ENCODE peak calls at places on chromosome 16, in nine cellular contexts. U, D, Z, N, T, H, Q, G and Y are unnamed samples.

GRCh38 chr16:71409038-71409775 is 32.6 kb downstream of the TLE7 start:
- DNase-seq in U (no peak), D (no peak), Z (no peak), N (no peak), T (no peak), H (no peak), Q (no peak), G (no peak), Y (no peak)

GRCh38 chr16:88533945-88534641 is 36.1 kb upstream of the ZC3H18 start:
- DNase-seq in U (peak), D (peak), Z (no peak), N (peak), T (no peak), H (peak), Q (peak), G (peak), Y (peak)

GRCh38 chr16:87607223-87607622 is 4.9 kb downstream of the JPH3 start:
- DNase-seq in U (no peak), D (no peak), Z (no peak), N (no peak), T (no peak), H (no peak), Q (no peak), G (no peak), Y (no peak)

GRCh38 chr16:68859827-68860226 is 16.5 kb downstream of the TANGO6 start:
- DNase-seq in U (no peak), D (no peak), Z (no peak), N (no peak), T (no peak), H (no peak), Q (no peak), G (no peak), Y (no peak)

GRCh38 chr16:28910046-28911031 is 14.7 kb downstream of the RABEP2 start:
- DNase-seq in U (no peak), D (no peak), Z (no peak), N (no peak), T (no peak), H (no peak), Q (no peak), G (no peak), Y (peak)

GRCh38 chr16:59733321-59733720 is 999.2 kb upstream of the GOT2 start:
- DNase-seq in U (no peak), D (no peak), Z (no peak), N (no peak), T (no peak), H (no peak), Q (no peak), G (no peak), Y (no peak)

GRCh38 chr16:30930160-30930571 is 6.8 kb downstream of the FBXL19 start:
- DNase-seq in U (no peak), D (no peak), Z (no peak), N (no peak), T (no peak), H (no peak), Q (no peak), G (no peak), Y (no peak)

GRCh38 chr16:87054154-87054553 is 263.0 kb downstream of the C16orf95 start:
- DNase-seq in U (no peak), D (no peak), Z (no peak), N (no peak), T (no peak), H (no peak), Q (no peak), G (no peak), Y (no peak)

GRCh38 chr16:66189951-66190350 is 176.5 kb upstream of the CDH5 start:
- DNase-seq in U (no peak), D (no peak), Z (peak), N (peak), T (peak), H (no peak), Q (no peak), G (no peak), Y (no peak)

GRCh38 chr16:67661101-67661661 is 421 bp downstream of the PARD6A start:
- DNase-seq in U (no peak), D (no peak), Z (no peak), N (no peak), T (no peak), H (no peak), Q (no peak), G (no peak), Y (no peak)

GRCh38 chr16:70700101-70701020 is 14.5 kb upstream of the MTSS2 start:
- DNase-seq in U (no peak), D (peak), Z (no peak), N (no peak), T (no peak), H (no peak), Q (no peak), G (no peak), Y (no peak)

GRCh38 chr16:76389126-76389525 is 111.9 kb downstream of the CNTNAP4 start:
- DNase-seq in U (no peak), D (no peak), Z (no peak), N (no peak), T (no peak), H (no peak), Q (no peak), G (no peak), Y (no peak)

GRCh38 chr16:83356266-83356665 is 451.5 kb upstream of the HSBP1 start:
- DNase-seq in U (no peak), D (no peak), Z (no peak), N (no peak), T (peak), H (no peak), Q (no peak), G (no peak), Y (peak)

GRCh38 chr16:6913535-6913934 is 419.1 kb upstream of the RBFOX1 start:
- DNase-seq in U (no peak), D (no peak), Z (no peak), N (no peak), T (no peak), H (no peak), Q (no peak), G (no peak), Y (no peak)

GRCh38 chr16:75616541-75617010 is 6.5 kb downstream of the ADAT1 start:
- DNase-seq in U (no peak), D (no peak), Z (no peak), N (no peak), T (no peak), H (no peak), Q (no peak), G (no peak), Y (no peak)

GRCh38 chr16:58449768-58450167 is 50.2 kb upstream of the NDRG4 start:
- DNase-seq in U (no peak), D (no peak), Z (no peak), N (no peak), T (no peak), H (no peak), Q (no peak), G (no peak), Y (no peak)

GRCh38 chr16:71528863-71529262 is 2.6 kb downstream of the CHST4 start:
- DNase-seq in U (no peak), D (no peak), Z (no peak), N (no peak), T (no peak), H (no peak), Q (no peak), G (no peak), Y (no peak)

GRCh38 chr16:74309789-74310781 is 13.5 kb downstream of the PSMD7 start:
- DNase-seq in U (no peak), D (no peak), Z (no peak), N (no peak), T (peak), H (no peak), Q (no peak), G (no peak), Y (peak)

GRCh38 chr16:66968847-66969246 is 7.8 kb downstream of the CES3 start:
- DNase-seq in U (no peak), D (no peak), Z (no peak), N (no peak), T (no peak), H (no peak), Q (no peak), G (no peak), Y (no peak)

GRCh38 chr16:47065766-47066688 is 77.7 kb downstream of the NETO2 start:
- DNase-seq in U (no peak), D (no peak), Z (no peak), N (peak), T (no peak), H (no peak), Q (no peak), G (no peak), Y (no peak)

GRCh38 chr16:65122724-65122973 is 786 bp upstream of the CDH11 start:
- DNase-seq in U (no peak), D (no peak), Z (no peak), N (no peak), T (no peak), H (peak), Q (no peak), G (no peak), Y (no peak)

GRCh38 chr16:4733211-4733742 is 794 bp downstream of the ANKS3 start:
- DNase-seq in U (no peak), D (no peak), Z (no peak), N (no peak), T (no peak), H (no peak), Q (no peak), G (no peak), Y (no peak)